ENCODE peak calls at places on chromosome 12, in six cellular contexts. B is H1, D is mesenchymal stem cell, F is IMR-90, E is neuronal stem cell, O is trophoblast cell. K is an unnamed sample.

GRCh38 chr12:48061943-48062719 is 43.7 kb downstream of the SENP1 start:
- DNase-seq in F (no peak), D (peak), O (peak), B (no peak), E (peak), K (no peak)

GRCh38 chr12:66329941-66330340 is 27.6 kb downstream of the HELB start:
- DNase-seq in F (peak), E (no peak), B (no peak), D (no peak), O (no peak), K (no peak)

GRCh38 chr12:62703011-62703380 is 232.0 kb downstream of the PPM1H start:
- DNase-seq in F (peak), O (no peak), D (no peak), E (no peak), B (no peak), K (no peak)

GRCh38 chr12:47391566-47391965 is 311.8 kb upstream of the AMIGO2 start:
- DNase-seq in F (no peak), O (no peak), D (no peak), B (no peak), E (no peak), K (no peak)

GRCh38 chr12:28443337-28443736 is 253.1 kb downstream of the CCDC91 start:
- DNase-seq in D (no peak), E (no peak), O (no peak), F (no peak), B (no peak), K (no peak)

GRCh38 chr12:62899568-62900390 is 35.2 kb downstream of the PPM1H start:
- DNase-seq in B (no peak), D (no peak), F (no peak), O (no peak), E (no peak), K (no peak)

GRCh38 chr12:81078469-81079196 is 754 bp downstream of the ACSS3 start:
- DNase-seq in E (no peak), D (peak), O (no peak), F (peak), B (no peak), K (no peak)

GRCh38 chr12:14999421-15000047 is 26.7 kb downstream of the PDE6H start:
- DNase-seq in O (no peak), B (no peak), E (no peak), F (no peak), D (peak), K (no peak)

GRCh38 chr12:118633071-118633470 is 256.7 kb downstream of the SUDS3 start:
- DNase-seq in D (no peak), B (no peak), E (peak), F (no peak), O (no peak), K (no peak)

GRCh38 chr12:95336387-95337067 is 118.9 kb downstream of the VEZT start:
- DNase-seq in F (peak), B (peak), E (peak), O (no peak), D (peak), K (peak)

GRCh38 chr12:56374726-56375597 is 12.3 kb upstream of the APOF start:
- DNase-seq in O (no peak), B (no peak), D (peak), E (no peak), F (peak), K (no peak)

GRCh38 chr12:29662737-29663323 is 120.9 kb downstream of the TMTC1 start:
- DNase-seq in O (no peak), B (no peak), F (no peak), D (no peak), E (no peak), K (no peak)

DNA sequence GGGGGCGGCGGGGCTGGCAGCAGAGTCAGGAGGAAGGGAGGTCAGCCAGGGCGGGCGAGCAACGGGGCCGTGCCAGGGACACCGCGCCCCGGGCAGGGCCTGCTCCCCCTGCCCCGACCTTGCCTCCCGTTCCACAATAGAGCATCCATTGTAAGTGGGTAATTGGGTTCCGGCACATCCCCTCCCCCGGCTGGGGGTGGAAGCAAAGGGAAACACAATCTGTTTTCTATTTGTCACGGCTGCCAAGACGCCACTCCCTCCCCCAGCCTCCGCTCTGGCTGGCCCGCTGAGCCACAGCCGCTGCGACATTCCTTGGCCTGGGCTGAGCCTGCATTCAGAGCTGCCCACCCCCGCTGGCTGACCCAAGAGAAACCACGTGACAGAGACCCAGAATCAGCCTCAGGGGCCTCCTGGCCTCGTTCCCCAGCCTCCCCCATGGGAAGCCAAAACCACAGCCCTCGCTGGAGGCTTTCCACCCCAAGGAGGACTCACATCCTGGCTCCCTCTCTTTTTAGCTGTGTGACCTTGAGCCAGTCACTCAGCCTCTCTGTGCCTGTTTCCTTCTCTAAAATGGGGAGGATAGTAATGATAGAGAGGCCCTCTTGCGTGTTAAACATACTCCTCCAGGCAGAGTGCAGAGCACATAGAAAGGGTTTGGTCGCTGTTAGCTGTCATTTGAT is 117.6 kb downstream of the SCARB1 start:
- DNase-seq in B (peak), O (peak), F (peak), D (peak), E (peak), K (peak)
- H4K91ac ChIP-seq in B (peak), O (peak), F (peak), D (peak), E (no peak), K (no peak)

DNA sequence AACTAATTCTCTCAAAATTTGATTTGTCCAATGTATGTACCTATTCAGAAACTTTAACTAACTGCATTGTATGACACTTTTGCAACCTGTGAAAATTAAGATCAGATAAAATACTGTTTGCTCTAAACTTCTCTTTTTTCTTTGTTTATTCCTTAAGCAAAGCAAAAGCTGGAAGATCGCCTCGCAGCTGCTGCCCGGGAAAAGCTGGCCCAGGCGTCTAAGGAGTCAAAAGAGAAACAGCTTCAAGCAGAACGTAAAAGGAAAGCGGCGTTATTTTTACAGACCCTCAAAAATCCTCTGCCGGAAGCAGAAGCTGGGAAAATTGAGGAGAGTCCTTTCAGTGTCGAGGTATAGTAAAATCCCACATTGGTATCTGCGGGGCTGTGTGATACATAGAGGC is 55.1 kb downstream of the SFSWAP start:
- DNase-seq in E (no peak), B (no peak), F (no peak), O (no peak), D (no peak), K (no peak)
- H4K91ac ChIP-seq in E (no peak), B (no peak), F (no peak), O (no peak), D (no peak), K (no peak)

GRCh38 chr12:7302536-7303113 is 1.2 kb upstream of the ACSM4 start:
- DNase-seq in E (no peak), O (no peak), D (no peak), F (no peak), B (no peak), K (no peak)

GRCh38 chr12:7303230-7303629 is 642 bp upstream of the ACSM4 start:
- DNase-seq in F (no peak), B (no peak), D (no peak), O (peak), E (no peak), K (no peak)

GRCh38 chr12:7304456-7304855 is 584 bp downstream of the ACSM4 start:
- DNase-seq in D (no peak), F (no peak), E (no peak), B (no peak), O (no peak), K (no peak)

GRCh38 chr12:7303772-7304171 is at the start of gene ACSM4:
- DNase-seq in E (no peak), D (no peak), F (no peak), O (no peak), B (no peak), K (no peak)
- H4K91ac ChIP-seq in E (no peak), D (no peak), F (no peak), O (no peak), B (no peak), K (no peak)

GRCh38 chr12:51320695-51321320 is 3.2 kb downstream of the BIN2 start:
- DNase-seq in B (no peak), F (peak), E (peak), O (no peak), D (peak), K (peak)

GRCh38 chr12:51321882-51322281 is 2.1 kb downstream of the BIN2 start:
- DNase-seq in D (no peak), B (no peak), O (peak), E (no peak), F (no peak), K (no peak)

GRCh38 chr12:51322452-51322851 is 1.5 kb downstream of the BIN2 start:
- DNase-seq in D (no peak), F (no peak), E (no peak), B (no peak), O (no peak), K (no peak)

GRCh38 chr12:51320311-51320694 is 3.7 kb downstream of the BIN2 start:
- DNase-seq in D (no peak), F (no peak), O (no peak), B (no peak), E (no peak), K (no peak)

GRCh38 chr12:51318846-51319570 is 5.0 kb downstream of the BIN2 start:
- DNase-seq in O (no peak), E (no peak), F (no peak), B (no peak), D (no peak), K (no peak)
- H4K91ac ChIP-seq in O (peak), E (no peak), F (no peak), B (no peak), D (no peak), K (no peak)

GRCh38 chr12:114780746-114781399 is 96.9 kb upstream of the TBX3 start:
- DNase-seq in E (no peak), F (no peak), B (no peak), O (no peak), D (no peak), K (no peak)
- H4K91ac ChIP-seq in E (no peak), F (no peak), B (no peak), O (peak), D (no peak), K (no peak)

DNA sequence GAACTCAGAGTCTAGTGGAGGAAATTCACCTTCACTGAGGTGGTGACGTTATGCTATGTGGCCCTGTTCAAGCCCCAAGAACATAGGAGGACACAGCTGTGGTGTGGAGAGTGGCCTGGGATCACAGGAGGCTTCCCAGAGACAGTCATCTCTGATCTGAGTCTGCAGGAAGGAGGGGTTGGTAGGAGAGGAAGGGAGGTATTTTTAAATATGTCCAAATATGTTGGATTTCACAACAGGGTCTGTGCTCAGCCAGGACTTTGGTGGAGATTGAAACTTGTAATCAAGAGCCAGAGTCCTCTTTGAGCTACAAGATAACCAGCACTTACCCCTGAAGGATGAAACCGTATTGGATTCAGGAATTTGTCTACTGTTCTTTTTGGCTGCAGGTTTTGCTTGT is 26.4 kb upstream of the MED13L start:
- DNase-seq in B (no peak), O (no peak), E (no peak), F (peak), D (no peak), K (no peak)
- H4K91ac ChIP-seq in B (no peak), O (no peak), E (no peak), F (no peak), D (no peak), K (no peak)

GRCh38 chr12:92143280-92143679 is 2.4 kb downstream of the BTG1 start:
- DNase-seq in B (no peak), F (no peak), O (no peak), E (no peak), D (peak), K (no peak)

GRCh38 chr12:92140919-92141536 is 4.6 kb downstream of the BTG1 start:
- DNase-seq in B (no peak), F (no peak), E (no peak), D (peak), O (no peak), K (no peak)

GRCh38 chr12:92141585-92142244 is 3.9 kb downstream of the BTG1 start:
- DNase-seq in D (peak), F (no peak), B (no peak), E (no peak), O (no peak), K (no peak)

GRCh38 chr12:92144045-92144630 is 1.5 kb downstream of the BTG1 start:
- DNase-seq in F (peak), E (peak), B (peak), O (peak), D (peak), K (peak)

DNA sequence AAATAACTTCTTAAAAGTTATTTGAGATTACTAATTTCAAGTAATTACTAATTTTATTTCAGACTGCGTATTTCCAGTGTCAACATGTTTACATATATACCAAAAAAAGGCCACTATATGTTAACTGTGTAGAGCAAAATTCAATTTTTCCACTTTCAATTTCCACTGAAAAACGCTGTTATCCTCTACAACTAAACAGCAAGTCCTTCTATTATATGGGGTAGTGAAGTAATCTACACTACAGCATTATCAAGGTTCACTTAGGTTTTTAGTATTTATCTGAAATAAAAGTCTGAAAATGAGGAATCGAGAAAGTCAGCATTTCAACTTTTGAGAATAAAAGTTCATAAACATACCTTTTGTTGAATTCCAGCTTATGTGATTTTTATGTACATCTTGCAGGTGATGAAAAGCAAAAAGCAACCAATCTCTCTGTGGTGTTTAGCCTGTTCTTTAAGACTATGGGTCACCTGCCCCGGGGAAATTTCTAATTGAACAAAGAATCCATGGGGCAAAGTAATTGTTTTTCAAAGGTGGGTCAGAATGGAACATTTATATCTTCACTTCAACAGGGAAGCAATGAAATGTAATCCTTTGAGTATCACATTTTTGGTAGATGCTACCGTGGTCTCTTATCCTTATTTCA is 3.3 kb downstream of the BTG1 start:
- DNase-seq in B (no peak), E (no peak), O (no peak), D (no peak), F (no peak), K (no peak)
- H4K91ac ChIP-seq in B (no peak), E (no peak), O (no peak), D (no peak), F (no peak), K (no peak)

GRCh38 chr12:93415723-93416464 is 25.9 kb downstream of the UBE2N start:
- DNase-seq in O (no peak), E (no peak), B (no peak), D (peak), F (peak), K (no peak)
- H4K91ac ChIP-seq in O (no peak), E (no peak), B (no peak), D (no peak), F (peak), K (no peak)